ENCODE peak calls at places on chromosomes 7 and 10, in ten cellular contexts. E, A, Z, T, K, C, N, F, I and S are unnamed samples.

GRCh38 chr7:65840446-65840845 is 32.4 kb upstream of the VKORC1L1 start:
- DNase-seq in A (no peak), Z (no peak), N (no peak), K (no peak), C (no peak), T (no peak), E (no peak), F (no peak), I (no peak), S (no peak)

GRCh38 chr10:61943699-61944444 is 42.4 kb downstream of the ARID5B start:
- DNase-seq in Z (no peak), I (no peak), E (no peak), C (no peak), F (peak), N (no peak), K (no peak), T (no peak), A (no peak), S (no peak)

GRCh38 chr10:132482090-132482489 is 55.5 kb upstream of the INPP5A start:
- DNase-seq in F (no peak), A (no peak), E (no peak), T (no peak), N (no peak), I (no peak), C (peak), K (no peak), Z (peak), S (peak)

GRCh38 chr10:58791137-58791536 is 278.5 kb downstream of the BICC1 start:
- DNase-seq in Z (no peak), E (no peak), A (no peak), I (no peak), N (no peak), C (no peak), F (no peak), K (no peak), T (no peak), S (no peak)

GRCh38 chr10:110651044-110651958 is 7.2 kb downstream of the RBM20 start:
- DNase-seq in C (no peak), F (peak), T (no peak), K (peak), E (no peak), Z (no peak), A (no peak), I (peak), N (no peak), S (peak)

GRCh38 chr7:69654849-69655707 is 56.8 kb downstream of the AUTS2 start:
- DNase-seq in F (no peak), C (no peak), T (no peak), I (no peak), A (no peak), Z (no peak), N (no peak), E (no peak), K (peak), S (no peak)

GRCh38 chr7:51647931-51648351 is 331.3 kb upstream of the COBL start:
- DNase-seq in A (no peak), N (peak), I (no peak), T (no peak), E (peak), C (peak), F (peak), Z (peak), K (no peak), S (peak)

GRCh38 chr7:47477191-47478016 is 104.5 kb downstream of the TNS3 start:
- DNase-seq in K (no peak), N (no peak), Z (no peak), I (no peak), T (no peak), F (no peak), C (no peak), A (no peak), E (no peak), S (no peak)

GRCh38 chr10:4626919-4627318 is 199.1 kb upstream of the AKR1E2 start:
- DNase-seq in E (no peak), A (no peak), T (no peak), C (no peak), I (no peak), K (no peak), N (no peak), F (no peak), Z (no peak), S (no peak)

GRCh38 chr10:132311338-132311939 is 3.7 kb upstream of the STK32C start:
- DNase-seq in Z (no peak), E (no peak), K (no peak), A (no peak), I (peak), N (no peak), T (peak), C (peak), F (no peak), S (peak)

GRCh38 chr7:47332213-47332612 is 249.7 kb downstream of the TNS3 start:
- DNase-seq in E (no peak), K (no peak), N (no peak), C (no peak), T (no peak), A (peak), Z (no peak), F (no peak), I (no peak), S (no peak)

GRCh38 chr7:36763084-36763807 is 39.0 kb upstream of the AOAH start:
- DNase-seq in N (no peak), I (no peak), A (no peak), F (no peak), Z (no peak), C (no peak), T (no peak), E (no peak), K (no peak), S (no peak)
- TF ChIP-seq EP300 in N (no peak), I (no peak), A (no peak), F (no peak), Z (no peak), C (no peak), T (no peak), E (no peak), K (no peak), S (no peak)

DNA sequence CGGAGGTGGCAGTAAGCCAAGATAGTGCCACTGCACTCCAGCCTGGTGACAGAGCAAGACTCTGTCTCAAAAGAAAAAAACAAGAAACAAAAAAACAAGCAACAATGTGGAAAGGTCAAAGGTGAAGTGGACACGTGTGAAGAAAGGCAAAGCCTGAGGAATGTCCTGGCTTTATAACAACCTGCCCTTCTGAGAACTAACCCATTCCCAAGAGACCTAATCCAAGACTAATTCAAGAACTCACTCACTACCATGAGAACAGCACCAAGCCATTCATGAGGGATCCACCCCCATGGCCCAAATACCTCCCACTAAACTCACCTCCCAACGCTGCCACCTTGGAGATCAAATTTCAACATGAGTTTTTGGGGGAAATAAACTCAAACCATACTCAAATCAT is 47.5 kb upstream of the KIF5B start:
- DNase-seq in E (no peak), F (no peak), T (no peak), N (no peak), A (no peak), I (no peak), C (no peak), Z (no peak), K (no peak), S (no peak)
- TF ChIP-seq EP300 in E (no peak), F (no peak), T (no peak), N (no peak), A (no peak), I (no peak), C (no peak), Z (no peak), K (no peak), S (no peak)

GRCh38 chr7:130882396-130882795 is 148.4 kb upstream of the KLF14 start:
- DNase-seq in T (no peak), Z (no peak), A (peak), K (no peak), E (no peak), F (no peak), I (no peak), N (no peak), C (no peak), S (no peak)
- TF ChIP-seq EP300 in T (no peak), Z (no peak), A (no peak), K (no peak), E (no peak), F (no peak), I (no peak), N (no peak), C (no peak), S (no peak)

GRCh38 chr10:23694921-23695824 is 256.3 kb downstream of the OTUD1 start:
- DNase-seq in C (no peak), K (no peak), Z (no peak), A (peak), I (no peak), N (no peak), F (peak), T (no peak), E (no peak), S (no peak)
- TF ChIP-seq EP300 in C (no peak), K (no peak), Z (no peak), A (no peak), I (no peak), N (no peak), F (no peak), T (no peak), E (no peak), S (no peak)

DNA sequence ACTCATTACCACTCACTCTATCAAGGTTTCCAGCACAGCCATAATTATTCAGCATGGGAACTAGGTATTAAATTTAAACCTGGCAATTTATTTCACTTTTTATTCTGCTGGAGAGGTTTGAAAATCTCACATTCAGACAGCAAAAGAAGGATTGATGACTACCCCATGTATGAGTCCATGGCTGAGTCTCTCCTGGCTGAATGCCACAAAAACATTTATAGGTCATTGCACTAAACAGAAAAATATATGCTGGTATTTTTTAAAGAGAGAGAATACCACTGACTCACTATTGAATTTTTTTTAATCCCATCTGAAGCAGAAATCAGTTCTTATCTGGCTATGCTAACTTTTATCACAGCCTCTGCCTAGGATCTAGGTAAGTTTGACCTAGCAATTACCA is 336.3 kb downstream of the PPP1R3A start:
- DNase-seq in F (no peak), I (no peak), N (no peak), E (no peak), K (no peak), Z (no peak), T (no peak), A (no peak), C (no peak), S (no peak)
- TF ChIP-seq EP300 in F (no peak), I (no peak), N (no peak), E (no peak), K (no peak), Z (no peak), T (no peak), A (no peak), C (no peak), S (no peak)

DNA sequence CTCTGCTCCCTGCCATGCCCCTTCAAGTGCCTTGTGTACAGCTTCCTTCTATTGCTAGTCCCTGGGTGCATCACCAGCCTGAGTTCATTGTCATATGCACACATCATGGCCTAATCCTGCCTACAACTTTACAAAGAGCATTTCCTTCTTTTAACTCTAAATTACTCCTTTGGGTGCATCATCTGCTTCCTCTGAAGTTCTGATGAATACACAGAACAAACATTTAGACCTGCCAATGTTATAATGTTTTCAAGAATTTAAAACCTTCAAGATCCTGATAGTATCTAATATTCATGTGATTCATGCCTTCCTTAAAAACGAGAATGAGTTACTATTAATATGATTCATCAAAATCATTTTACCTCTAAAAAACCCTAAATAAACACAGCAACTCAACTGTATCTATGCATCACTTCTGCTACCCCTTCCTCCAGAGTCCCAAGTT is 357.1 kb downstream of the MAGI2 start:
- DNase-seq in N (no peak), F (no peak), E (no peak), A (no peak), I (no peak), K (no peak), T (no peak), C (no peak), Z (no peak), S (no peak)
- TF ChIP-seq EP300 in N (no peak), F (no peak), E (no peak), A (no peak), I (no peak), K (no peak), T (no peak), C (no peak), Z (no peak), S (no peak)

DNA sequence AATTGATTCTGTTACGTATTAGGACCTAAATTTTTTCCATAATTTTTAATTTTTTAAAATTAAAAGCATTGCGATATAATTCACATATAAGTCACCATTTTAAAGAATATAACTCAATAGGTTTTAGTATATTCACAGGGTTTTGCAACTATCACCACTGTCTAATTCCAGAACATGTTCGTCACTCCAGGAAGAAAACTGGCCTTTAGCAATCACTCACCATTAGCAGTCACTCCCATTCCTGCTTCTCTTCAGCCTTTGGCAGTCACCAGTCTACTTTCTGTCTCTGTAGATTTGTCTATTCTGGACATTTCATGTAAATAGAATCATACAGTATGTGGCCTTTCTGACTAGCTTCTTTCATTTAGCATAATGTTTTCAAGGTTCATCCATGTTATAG is 176.5 kb downstream of the EXOC4 start:
- DNase-seq in E (no peak), N (no peak), A (no peak), C (no peak), T (no peak), Z (no peak), K (no peak), I (no peak), F (no peak), S (no peak)
- TF ChIP-seq EP300 in E (no peak), N (no peak), A (no peak), C (no peak), T (no peak), Z (no peak), K (no peak), I (no peak), F (no peak), S (no peak)

DNA sequence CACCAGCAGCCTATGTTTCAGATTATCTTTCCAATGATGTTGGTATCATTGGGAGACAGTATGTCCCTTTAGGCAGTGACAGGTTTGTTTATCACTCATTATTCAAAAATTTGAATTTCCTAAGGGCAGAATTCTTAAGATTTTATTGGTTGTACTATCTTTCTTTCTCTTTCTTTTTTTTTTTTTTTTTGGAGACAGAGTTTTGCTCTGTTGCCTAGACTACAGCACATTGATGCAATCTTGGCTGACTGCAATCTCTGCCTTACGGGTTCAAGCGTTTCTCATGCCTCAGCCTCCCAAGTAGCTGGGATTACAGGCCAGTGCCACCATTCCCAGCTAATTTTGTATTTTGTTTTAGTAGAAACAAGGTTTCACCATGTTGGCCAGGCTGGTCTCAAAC is 111.2 kb downstream of the PON1 start:
- DNase-seq in Z (no peak), K (no peak), F (no peak), N (no peak), E (no peak), I (no peak), T (no peak), C (no peak), A (no peak), S (no peak)
- TF ChIP-seq EP300 in Z (no peak), K (no peak), F (no peak), N (no peak), E (no peak), I (no peak), T (no peak), C (no peak), A (no peak), S (no peak)